ENCODE peak calls at places on chromosome 4, in six cellular contexts. A, X, N, G, J and T are unnamed samples.

GRCh38 chr4:968221-968620 is 5.1 kb downstream of the DGKQ start:
- DNase-seq in A (no peak), X (no peak), N (no peak), G (no peak), J (no peak), T (no peak)

GRCh38 chr4:2977116-2978097 is 14.0 kb downstream of the GRK4 start:
- DNase-seq in A (peak), X (peak), N (no peak), G (peak), J (no peak), T (no peak)

GRCh38 chr4:129064717-129065116 is 28.6 kb downstream of the SCLT1 start:
- DNase-seq in A (peak), X (peak), N (no peak), G (peak), J (peak), T (no peak)

GRCh38 chr4:5019274-5019673 is at the start of gene CYTL1:
- DNase-seq in A (no peak), X (no peak), N (no peak), G (peak), J (no peak), T (no peak)

GRCh38 chr4:3418029-3418762 is 23.6 kb upstream of the HGFAC start:
- DNase-seq in A (no peak), X (no peak), N (peak), G (no peak), J (no peak), T (no peak)

GRCh38 chr4:55393461-55394320 is 2.1 kb upstream of the TMEM165 start:
- DNase-seq in A (no peak), X (no peak), N (no peak), G (no peak), J (no peak), T (no peak)

GRCh38 chr4:181688416-181688815 is 554.8 kb upstream of the TENM3 start:
- DNase-seq in A (no peak), X (no peak), N (no peak), G (peak), J (peak), T (no peak)

GRCh38 chr4:8534601-8535000 is 45.6 kb upstream of the GPR78 start:
- DNase-seq in A (no peak), X (no peak), N (no peak), G (no peak), J (no peak), T (no peak)

GRCh38 chr4:150127757-150128156 is 49.5 kb downstream of the DCLK2 start:
- DNase-seq in A (no peak), X (no peak), N (no peak), G (no peak), J (no peak), T (no peak)